ENCODE peak calls at places on chromosomes 1 and 21, in six cellular contexts. B is HepG2, I is HCT116, T is K562, Y is H1, G is GM12878. D is an unnamed sample.

GRCh38 chr1:67921725-67922489 is 88.6 kb upstream of the GNG12 start:
- DNase-seq in Y (no peak), T (peak; percentile 68), G (no peak), I (no peak), B (no peak), D (peak; percentile 36)

GRCh38 chr1:212162635-212163034 is 122.6 kb upstream of the PPP2R5A start:
- DNase-seq in B (no peak), I (no peak), G (peak; percentile 79), T (no peak), Y (no peak), D (peak; percentile 80)

GRCh38 chr21:45142469-45142868 is 68.1 kb downstream of the ADARB1 start:
- DNase-seq in G (no peak), Y (no peak), T (no peak), B (no peak), I (no peak), D (peak; percentile 84)

GRCh38 chr1:220999872-221000863 is 120.9 kb downstream of the HLX start:
- DNase-seq in G (no peak), B (no peak), I (no peak), Y (no peak), T (no peak), D (no peak)

GRCh38 chr1:60757485-60757884 is 324.9 kb upstream of the NFIA start:
- DNase-seq in I (no peak), B (no peak), G (no peak), Y (no peak), T (no peak), D (no peak)

GRCh38 chr21:32653326-32653901 is 41.2 kb upstream of the CFAP298 start:
- DNase-seq in T (peak; percentile 67), B (peak; percentile 37), Y (no peak), I (peak; percentile 15), G (no peak), D (peak; percentile 10)

GRCh38 chr1:192535916-192536662 is 39.5 kb upstream of the RGS1 start:
- DNase-seq in G (no peak), B (no peak), Y (no peak), I (no peak), T (no peak), D (no peak)

GRCh38 chr1:38050397-38051141 is 4.0 kb upstream of the POU3F1 start:
- DNase-seq in G (no peak), T (no peak), I (no peak), Y (no peak), B (no peak), D (peak; percentile 23)

GRCh38 chr21:45543710-45544448 is 1.6 kb upstream of the SLC19A1 start:
- DNase-seq in Y (no peak), G (no peak), B (no peak), I (no peak), T (no peak), D (no peak)

GRCh38 chr1:155000475-155000724 is 2.2 kb upstream of the ZBTB7B start:
- DNase-seq in B (no peak), T (no peak), G (no peak), Y (no peak), I (no peak), D (no peak)

GRCh38 chr1:219467524-219467923 is 145.4 kb downstream of the ZC3H11B start:
- DNase-seq in T (no peak), B (no peak), Y (no peak), G (no peak), I (no peak), D (peak; percentile 4)

GRCh38 chr1:224704409-224704735 is 88.3 kb downstream of the CNIH3 start:
- DNase-seq in G (no peak), B (no peak), Y (no peak), T (no peak), I (no peak), D (no peak)

GRCh38 chr1:944341-945325 is 14.4 kb downstream of the NOC2L start:
- DNase-seq in G (no peak), T (no peak), I (no peak), Y (no peak), B (no peak), D (peak; percentile 83)

GRCh38 chr1:16612332-16613172 is 812 bp downstream of the NBPF1 start:
- DNase-seq in I (no peak), Y (no peak), B (peak; percentile 54), T (peak; percentile 76), G (no peak), D (peak; percentile 91)

GRCh38 chr1:96971849-96972602 is 250.4 kb downstream of the PTBP2 start:
- DNase-seq in G (no peak), T (no peak), I (no peak), B (no peak), Y (no peak), D (peak; percentile 35)

GRCh38 chr1:15848929-15849774 is 1.6 kb downstream of the SPEN start:
- DNase-seq in G (no peak), B (peak; percentile 88), T (peak; percentile 65), Y (no peak), I (peak; percentile 69), D (peak; percentile 82)

GRCh38 chr1:166083887-166084286 is 82.9 kb downstream of the FAM78B start:
- DNase-seq in I (no peak), G (peak; percentile 60), B (no peak), T (no peak), Y (no peak), D (no peak)

GRCh38 chr1:24308365-24309015 is 10.7 kb upstream of the GRHL3 start:
- DNase-seq in G (no peak), I (no peak), Y (peak; percentile 63), B (no peak), T (no peak), D (no peak)

GRCh38 chr1:239317948-239318347 is 68.4 kb upstream of the CHRM3 start:
- DNase-seq in Y (no peak), G (no peak), T (no peak), I (no peak), B (no peak), D (no peak)

GRCh38 chr1:64748222-64748621 is 3.3 kb downstream of the RAVER2 start:
- DNase-seq in B (no peak), I (no peak), G (no peak), T (no peak), Y (no peak), D (no peak)

GRCh38 chr1:111690306-111690617 is 48.9 kb downstream of the INKA2 start:
- DNase-seq in B (no peak), I (no peak), G (no peak), T (no peak), Y (no peak), D (peak; percentile 91)

GRCh38 chr1:218336353-218336752 is 8.8 kb upstream of the TGFB2 start:
- DNase-seq in T (no peak), B (no peak), Y (no peak), G (no peak), I (no peak), D (peak; percentile 48)

GRCh38 chr1:19169642-19170041 is 40.4 kb downstream of the UBR4 start:
- DNase-seq in B (no peak), Y (no peak), I (no peak), T (peak; percentile 44), G (peak; percentile 55), D (peak; percentile 80)

GRCh38 chr1:211118407-211119102 is 15.4 kb downstream of the KCNH1 start:
- DNase-seq in T (no peak), I (no peak), B (no peak), Y (no peak), G (no peak), D (peak; percentile 39)

GRCh38 chr21:19034041-19034440 is 630.5 kb upstream of the TMPRSS15 start:
- DNase-seq in B (no peak), Y (no peak), I (no peak), G (no peak), T (no peak), D (no peak)

GRCh38 chr21:19031956-19032355 is 628.4 kb upstream of the TMPRSS15 start:
- DNase-seq in G (no peak), T (no peak), B (no peak), Y (no peak), I (no peak), D (no peak)

DNA sequence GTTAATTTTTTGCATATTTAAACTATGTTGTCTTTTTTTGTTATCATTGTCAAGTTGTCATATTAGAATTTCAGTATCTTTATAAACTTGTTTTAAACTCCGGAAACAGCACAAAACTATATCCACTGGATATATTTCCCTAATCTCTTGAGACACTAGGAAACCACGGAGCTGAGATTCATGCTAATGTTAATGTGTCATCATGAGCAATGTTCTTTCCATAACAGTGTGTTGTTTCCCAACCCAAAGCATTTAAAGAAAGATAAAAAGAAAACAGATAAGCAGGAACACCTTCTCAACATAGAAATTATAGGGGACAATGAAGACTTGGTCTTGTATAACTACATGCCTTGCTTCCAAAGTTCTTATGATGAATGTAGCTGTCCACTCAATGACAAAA is 626.2 kb upstream of the TMPRSS15 start:
- DNase-seq in I (no peak), G (no peak), B (no peak), T (no peak), Y (no peak), D (no peak)
- H2AFZ ChIP-seq in I (no peak overlapping the region), G (no peak overlapping the region), B (no peak overlapping the region), T (no peak overlapping the region), Y (no peak overlapping the region), D (no peak overlapping the region)

GRCh38 chr1:167490765-167491164 is 27.6 kb downstream of the CD247 start:
- DNase-seq in B (no peak), I (no peak), G (no peak), T (no peak), Y (no peak), D (no peak)
- TF ChIP-seq CEBPB in B (no peak), I (no peak), G (no peak), T (no peak), Y (no peak), D (no peak)

DNA sequence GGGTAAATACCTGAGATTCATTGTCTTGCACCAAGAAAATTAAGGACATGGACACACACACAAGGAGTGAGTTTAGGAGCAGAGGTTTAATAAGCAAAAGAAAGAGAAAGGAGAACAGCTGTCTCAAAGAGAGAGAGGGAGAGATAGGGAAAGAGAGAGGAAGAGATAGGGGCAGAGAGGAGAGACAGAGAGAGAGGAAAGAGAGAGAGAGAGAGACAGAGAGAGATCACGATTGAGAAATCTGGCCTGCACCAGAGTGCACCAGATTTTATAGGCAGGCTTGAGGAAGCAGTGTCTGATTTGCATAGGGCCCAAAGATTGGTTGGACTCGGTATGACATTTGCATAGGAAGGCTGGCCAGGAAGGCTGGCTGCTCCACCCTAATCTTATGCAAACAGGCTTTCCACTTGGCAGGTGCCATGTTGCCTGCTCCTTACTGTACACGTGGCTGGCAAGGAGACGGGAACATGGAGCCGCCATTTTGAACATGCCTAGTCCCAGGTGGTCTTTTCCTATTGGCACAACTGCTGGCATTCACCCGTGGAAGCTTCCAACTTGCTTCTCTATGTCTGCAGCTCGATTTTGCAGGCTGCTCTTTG is 419.9 kb downstream of the ZP4 start:
- DNase-seq in Y (no peak), T (no peak), B (no peak), G (no peak), I (no peak), D (no peak)
- H2AFZ ChIP-seq in Y (no peak overlapping the region), T (no peak overlapping the region), B (no peak overlapping the region), G (no peak overlapping the region), I (no peak overlapping the region), D (no peak overlapping the region)

GRCh38 chr1:214551052-214551435 is 358 bp downstream of the PTPN14 start:
- DNase-seq in I (no peak), G (no peak), T (no peak), B (no peak), Y (no peak), D (no peak)
- TF ChIP-seq CEBPB in I (no peak), G (no peak), T (no peak), B (no peak), Y (no peak), D (no peak)

D was measured in IMR-90.